ENCODE peak calls at places on chromosomes 5 and 9, in seven cellular contexts. S, A, Q, O, K, Z and X are unnamed samples.
A peak's percentile ranks its signal among the peaks of the same experiment; 100 is the strongest.

GRCh38 chr5:170263906-170264305 is 31.1 kb downstream of the C5orf58 start:
- DNase-seq in S (no peak), A (no peak), Q (no peak), O (no peak), K (no peak), Z (no peak), X (no peak)

GRCh38 chr9:80649001-80649420 is 1040.3 kb downstream of the TLE1 start:
- DNase-seq in S (peak; percentile 56), A (no peak), Q (no peak), O (no peak), K (peak; percentile 97), Z (peak; percentile 91), X (no peak)

GRCh38 chr9:68530618-68531017 is 10.1 kb downstream of the TMEM252 start:
- DNase-seq in S (peak; percentile 77), A (no peak), Q (no peak), O (peak; percentile 67), K (no peak), Z (peak; percentile 19), X (no peak)

GRCh38 chr5:119071573-119071874 is 637 bp downstream of the DMXL1 start:
- DNase-seq in S (no peak), A (peak; percentile 13), Q (no peak), O (no peak), K (no peak), Z (peak; percentile 2), X (peak; percentile 23)

GRCh38 chr5:41843456-41844112 is 26.6 kb downstream of the OXCT1 start:
- DNase-seq in S (peak; percentile 82), A (peak; percentile 31), Q (peak; percentile 29), O (no peak), K (peak; percentile 49), Z (peak; percentile 75), X (peak; percentile 48)

GRCh38 chr5:4572297-4572696 is 567.8 kb upstream of the ADAMTS16 start:
- DNase-seq in S (no peak), A (no peak), Q (no peak), O (no peak), K (peak; percentile 74), Z (no peak), X (no peak)

GRCh38 chr9:115164511-115164974 is 46.6 kb upstream of the TNC start:
- DNase-seq in S (peak; percentile 44), A (no peak), Q (no peak), O (peak; percentile 35), K (peak; percentile 80), Z (peak; percentile 33), X (peak; percentile 70)

GRCh38 chr5:1943481-1943880 is 60.8 kb upstream of the IRX4 start:
- DNase-seq in S (no peak), A (no peak), Q (no peak), O (no peak), K (no peak), Z (no peak), X (no peak)

GRCh38 chr5:159206368-159206767 is 3.0 kb downstream of the RNF145 start:
- DNase-seq in S (no peak), A (no peak), Q (no peak), O (no peak), K (no peak), Z (peak; percentile 7), X (no peak)

GRCh38 chr5:159207222-159207615 is 2.1 kb downstream of the RNF145 start:
- DNase-seq in S (no peak), A (no peak), Q (no peak), O (no peak), K (no peak), Z (no peak), X (no peak)

GRCh38 chr5:159208508-159209437 is 580 bp downstream of the RNF145 start:
- DNase-seq in S (peak; percentile 64), A (peak; percentile 71), Q (peak; percentile 46), O (peak; percentile 58), K (peak; percentile 46), Z (peak; percentile 28), X (no peak)

GRCh38 chr5:159206818-159207217 is 2.5 kb downstream of the RNF145 start:
- DNase-seq in S (no peak), A (no peak), Q (no peak), O (no peak), K (peak; percentile 21), Z (no peak), X (no peak)

DNA sequence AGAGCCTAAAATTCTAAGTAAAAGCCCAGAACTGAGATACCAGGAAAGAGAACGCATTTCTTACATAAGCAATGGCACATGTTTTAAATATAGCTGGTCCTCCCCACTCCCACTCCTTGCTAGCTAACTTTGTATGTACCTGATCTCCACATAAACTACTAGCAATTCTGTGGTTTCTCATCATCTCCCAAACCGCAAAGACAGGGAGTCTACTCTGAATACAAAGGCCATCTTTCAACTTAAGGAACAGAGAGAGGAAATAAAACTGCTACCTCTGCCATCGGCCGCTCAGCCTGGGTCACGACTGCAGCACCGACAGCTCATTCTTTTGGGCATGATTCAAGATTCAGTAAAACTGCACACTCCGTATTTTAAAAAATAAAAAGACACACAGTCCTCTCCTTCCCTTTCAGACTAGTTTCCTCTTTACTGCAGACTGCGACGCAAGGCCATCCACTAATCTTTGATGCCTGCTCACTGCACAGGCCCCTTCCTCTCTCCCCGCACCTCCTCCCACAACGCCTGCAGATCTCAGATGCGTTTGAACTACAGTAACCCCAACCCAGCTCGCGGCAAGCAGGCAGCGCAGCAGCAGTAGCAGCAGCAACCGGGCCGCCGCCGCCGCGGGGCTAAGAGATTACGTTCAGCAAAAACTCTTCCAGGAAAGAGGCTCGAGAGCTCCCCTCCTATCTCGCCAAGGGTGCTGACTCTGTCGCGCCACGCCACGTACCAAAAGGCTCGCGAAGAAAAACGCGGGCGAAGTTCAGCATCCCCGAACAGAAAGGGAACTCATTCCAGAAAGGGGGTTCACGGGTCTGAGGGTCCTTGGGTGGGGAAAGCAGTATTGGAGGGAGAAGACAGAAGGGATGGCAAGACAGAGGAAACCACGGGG is 1.5 kb downstream of the RNF145 start:
- DNase-seq in S (peak; percentile 88), A (peak; percentile 53), Q (peak; percentile 58), O (peak; percentile 76), K (peak; percentile 91), Z (peak; percentile 78), X (peak; percentile 83)
- H3K4me1 ChIP-seq in S (peaks cover 26% of the 10 kb centered on the region), A (peaks cover 14% of the 10 kb centered on the region), Q (peaks cover 8% of the 10 kb centered on the region), O (peaks cover 7% of the 10 kb centered on the region), K (peaks cover 2% of the 10 kb centered on the region), Z (peaks cover 9% of the 10 kb centered on the region), X (peaks cover 21% of the 10 kb centered on the region)

GRCh38 chr9:130172161-130172857 is at the start of gene NCS1:
- DNase-seq in S (peak; percentile 91), A (peak; percentile 97), Q (peak; percentile 59), O (peak; percentile 63), K (peak; percentile 71), Z (peak; percentile 61), X (no peak)

GRCh38 chr9:130174920-130175321 is 2.7 kb downstream of the NCS1 start:
- DNase-seq in S (no peak), A (no peak), Q (no peak), O (no peak), K (no peak), Z (no peak), X (no peak)

GRCh38 chr9:130172858-130173461 is 756 bp downstream of the NCS1 start:
- DNase-seq in S (peak; percentile 72), A (no peak), Q (no peak), O (no peak), K (no peak), Z (no peak), X (no peak)

GRCh38 chr9:130174025-130174424 is 1.8 kb downstream of the NCS1 start:
- DNase-seq in S (no peak), A (no peak), Q (no peak), O (no peak), K (no peak), Z (no peak), X (no peak)

GRCh38 chr9:130173462-130173876 is 1.3 kb downstream of the NCS1 start:
- DNase-seq in S (no peak), A (no peak), Q (no peak), O (no peak), K (no peak), Z (peak; percentile 28), X (no peak)
- H2AFZ ChIP-seq in S (peak overlapping the region; percentile 40), A (no peak overlapping the region), Q (peak overlapping the region; percentile 82), O (no peak overlapping the region), K (no peak overlapping the region), Z (peak overlapping the region; percentile 85), X (no peak overlapping the region)

GRCh38 chr9:129149442-129149841 is 28.6 kb downstream of the IER5L start:
- DNase-seq in S (no peak), A (no peak), Q (no peak), O (no peak), K (no peak), Z (no peak), X (no peak)

GRCh38 chr9:129145316-129145715 is 32.7 kb downstream of the IER5L start:
- DNase-seq in S (no peak), A (no peak), Q (no peak), O (no peak), K (peak; percentile 25), Z (no peak), X (no peak)

GRCh38 chr9:129145841-129146292 is 32.2 kb downstream of the IER5L start:
- DNase-seq in S (peak; percentile 71), A (no peak), Q (peak; percentile 85), O (peak; percentile 74), K (peak; percentile 97), Z (peak; percentile 94), X (no peak)

GRCh38 chr9:129148463-129149204 is 29.4 kb downstream of the IER5L start:
- DNase-seq in S (no peak), A (no peak), Q (no peak), O (no peak), K (no peak), Z (no peak), X (no peak)

DNA sequence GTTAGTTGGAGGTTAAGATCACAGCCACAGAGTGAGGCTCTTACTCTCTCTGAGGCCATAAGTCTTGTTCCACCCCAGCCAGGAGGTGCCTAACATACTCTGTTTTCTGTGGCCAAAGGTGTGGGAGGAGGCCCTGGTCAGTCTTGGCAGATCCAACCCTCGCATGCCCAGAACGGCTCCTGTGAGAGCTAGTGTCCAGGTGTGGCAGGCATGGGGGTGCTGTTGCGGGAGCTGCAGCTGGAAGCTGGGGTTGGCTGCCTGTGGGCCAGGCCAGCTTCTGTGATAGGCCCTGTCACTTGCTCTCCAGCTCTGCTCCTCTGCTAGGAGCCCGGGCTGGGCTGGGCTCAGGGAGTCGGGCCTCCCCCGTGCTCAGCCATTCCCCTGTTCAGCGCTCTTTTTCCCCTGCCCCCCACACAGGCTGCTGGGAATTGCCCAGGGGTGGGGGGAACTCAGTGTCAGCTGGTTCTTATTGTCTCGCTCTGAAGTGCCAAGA is 31.6 kb downstream of the IER5L start:
- DNase-seq in S (peak; percentile 61), A (no peak), Q (no peak), O (no peak), K (peak; percentile 64), Z (no peak), X (no peak)
- H3K4me1 ChIP-seq in S (peaks cover 52% of the 10 kb centered on the region), A (peaks cover 43% of the 10 kb centered on the region), Q (peaks cover 44% of the 10 kb centered on the region), O (peaks cover 11% of the 10 kb centered on the region), K (peaks cover 43% of the 10 kb centered on the region), Z (peaks cover 44% of the 10 kb centered on the region), X (no peaks in the 10 kb centered on the region)

GRCh38 chr5:10466446-10467073 is 24.9 kb downstream of the ROPN1L start:
- DNase-seq in S (no peak), A (no peak), Q (no peak), O (no peak), K (no peak), Z (no peak), X (no peak)

GRCh38 chr5:10468256-10468655 is 26.6 kb downstream of the ROPN1L start:
- DNase-seq in S (no peak), A (no peak), Q (no peak), O (no peak), K (no peak), Z (no peak), X (no peak)

GRCh38 chr5:10469253-10470030 is 27.8 kb downstream of the ROPN1L start:
- DNase-seq in S (no peak), A (no peak), Q (no peak), O (no peak), K (peak; percentile 91), Z (peak; percentile 43), X (no peak)

GRCh38 chr5:10465726-10466125 is 24.0 kb downstream of the ROPN1L start:
- DNase-seq in S (no peak), A (no peak), Q (no peak), O (no peak), K (no peak), Z (no peak), X (no peak)

GRCh38 chr5:10467281-10468198 is 25.9 kb downstream of the ROPN1L start:
- DNase-seq in S (peak; percentile 40), A (no peak), Q (no peak), O (peak; percentile 38), K (peak; percentile 77), Z (peak; percentile 79), X (no peak)
- H2AFZ ChIP-seq in S (peak overlapping the region; percentile 18), A (no peak overlapping the region), Q (peak overlapping the region; percentile 84), O (no peak overlapping the region), K (peak overlapping the region; percentile 68), Z (peak overlapping the region; percentile 38), X (no peak overlapping the region)